ENCODE peak calls at places on chromosomes 5 and 9, in eight cellular contexts. One of them, this sample, is unnamed.

GRCh38 chr9:650362-650761 is 191.1 kb upstream of the DMRT1 start:
- DNase-seq in neural crest cell: no peak
- DNase-seq in mucosa of gallbladder: no peak
- DNase-seq in cardiac muscle cell: peak; percentile 25
- DNase-seq in GM12891: no peak
- DNase-seq in left cardiac atrium: no peak
- DNase-seq in cardiac fibroblast: no peak
- DNase-seq in endothelial cell: no peak
- DNase-seq in this sample: peak; percentile 13

GRCh38 chr5:132427285-132428146 is 58.0 kb downstream of the SLC22A5 start:
- DNase-seq in neural crest cell: no peak
- DNase-seq in mucosa of gallbladder: peak; percentile 49
- DNase-seq in cardiac muscle cell: peak; percentile 34
- DNase-seq in GM12891: no peak
- DNase-seq in left cardiac atrium: peak; percentile 48
- DNase-seq in cardiac fibroblast: no peak
- DNase-seq in endothelial cell: no peak
- DNase-seq in this sample: no peak

GRCh38 chr9:134196911-134197310 is 32.5 kb upstream of the RNU6ATAC start:
- DNase-seq in neural crest cell: no peak
- DNase-seq in mucosa of gallbladder: no peak
- DNase-seq in cardiac muscle cell: no peak
- DNase-seq in GM12891: no peak
- DNase-seq in left cardiac atrium: no peak
- DNase-seq in cardiac fibroblast: no peak
- DNase-seq in endothelial cell: no peak
- DNase-seq in this sample: no peak

GRCh38 chr5:68193481-68194036 is 22.0 kb upstream of the PIK3R1 start:
- DNase-seq in neural crest cell: no peak
- DNase-seq in mucosa of gallbladder: no peak
- DNase-seq in cardiac muscle cell: no peak
- DNase-seq in GM12891: no peak
- DNase-seq in left cardiac atrium: no peak
- DNase-seq in cardiac fibroblast: peak; percentile 11
- DNase-seq in endothelial cell: no peak
- DNase-seq in this sample: no peak

GRCh38 chr5:125227333-125228075 is 481.1 kb upstream of the ZNF608 start:
- DNase-seq in neural crest cell: peak; percentile 41
- DNase-seq in mucosa of gallbladder: no peak
- DNase-seq in cardiac muscle cell: peak; percentile 27
- DNase-seq in GM12891: no peak
- DNase-seq in left cardiac atrium: no peak
- DNase-seq in cardiac fibroblast: peak; percentile 40
- DNase-seq in endothelial cell: peak; percentile 52
- DNase-seq in this sample: peak; percentile 65

GRCh38 chr5:116046261-116046660 is 14.0 kb downstream of the ARL14EPL start:
- DNase-seq in neural crest cell: no peak
- DNase-seq in mucosa of gallbladder: no peak
- DNase-seq in cardiac muscle cell: no peak
- DNase-seq in GM12891: no peak
- DNase-seq in left cardiac atrium: no peak
- DNase-seq in cardiac fibroblast: no peak
- DNase-seq in endothelial cell: no peak
- DNase-seq in this sample: no peak

GRCh38 chr5:8770431-8770830 is 775.4 kb downstream of the SEMA5A start:
- DNase-seq in neural crest cell: no peak
- DNase-seq in mucosa of gallbladder: no peak
- DNase-seq in cardiac muscle cell: no peak
- DNase-seq in GM12891: no peak
- DNase-seq in left cardiac atrium: no peak
- DNase-seq in cardiac fibroblast: peak; percentile 29
- DNase-seq in endothelial cell: no peak
- DNase-seq in this sample: no peak

GRCh38 chr5:77168884-77169254 is 41.6 kb upstream of the PDE8B start:
- DNase-seq in neural crest cell: no peak
- DNase-seq in mucosa of gallbladder: no peak
- DNase-seq in cardiac muscle cell: peak; percentile 23
- DNase-seq in GM12891: no peak
- DNase-seq in left cardiac atrium: peak; percentile 51
- DNase-seq in cardiac fibroblast: peak; percentile 19
- DNase-seq in endothelial cell: no peak
- DNase-seq in this sample: no peak

GRCh38 chr9:125233678-125234077 is 7.5 kb downstream of the HSPA5 start:
- DNase-seq in neural crest cell: no peak
- DNase-seq in mucosa of gallbladder: peak; percentile 14
- DNase-seq in cardiac muscle cell: no peak
- DNase-seq in GM12891: no peak
- DNase-seq in left cardiac atrium: no peak
- DNase-seq in cardiac fibroblast: peak; percentile 98
- DNase-seq in endothelial cell: no peak
- DNase-seq in this sample: no peak

GRCh38 chr9:5455181-5455580 is 4.8 kb downstream of the CD274 start:
- DNase-seq in neural crest cell: no peak
- DNase-seq in mucosa of gallbladder: no peak
- DNase-seq in cardiac muscle cell: no peak
- DNase-seq in GM12891: no peak
- DNase-seq in left cardiac atrium: no peak
- DNase-seq in cardiac fibroblast: peak; percentile 80
- DNase-seq in endothelial cell: no peak
- DNase-seq in this sample: no peak

This sample was measured in HAP-1.